ENCODE peak calls at places on chromosomes 3 and 15, in six cellular contexts. W is fibroblast of lung, M is adrenal gland, U is GM23338, I is thoracic aorta, A is pancreas. T is an unnamed sample. For H3K4me1, the result is how much of the 10 kb centered on the place peaks cover.

GRCh38 chr3:90091557-90091956 is 984.1 kb downstream of the EPHA3 start:
- DNase-seq in W (peak), M (peak), U (peak), I (no peak), A (no peak), T (no peak)

GRCh38 chr15:43942157-43942556 is 115.4 kb downstream of the WDR76 start:
- DNase-seq in W (no peak), M (no peak), U (no peak), I (no peak), A (no peak), T (no peak)

GRCh38 chr3:27960133-27960532 is 238.0 kb upstream of the EOMES start:
- DNase-seq in W (peak), M (no peak), U (no peak), I (no peak), A (no peak), T (no peak)

GRCh38 chr3:32276279-32276841 is 37.9 kb downstream of the CMTM8 start:
- DNase-seq in W (no peak), M (no peak), U (no peak), I (no peak), A (no peak), T (no peak)

GRCh38 chr3:170233532-170233931 is 11.3 kb downstream of the PRKCI start:
- DNase-seq in W (peak), M (no peak), U (no peak), I (no peak), A (no peak), T (no peak)

GRCh38 chr3:134313839-134314587 is 60.2 kb downstream of the AMOTL2 start:
- DNase-seq in W (peak), M (no peak), U (no peak), I (no peak), A (no peak), T (no peak)

GRCh38 chr15:51672100-51672731 is 9.1 kb upstream of the SCG3 start:
- DNase-seq in W (no peak), M (peak), U (peak), I (no peak), A (no peak), T (no peak)

GRCh38 chr15:77410701-77411613 is 8.9 kb downstream of the PEAK1 start:
- DNase-seq in W (no peak), M (no peak), U (no peak), I (no peak), A (no peak), T (no peak)

GRCh38 chr3:142863010-142863787 is 25.7 kb downstream of the PCOLCE2 start:
- DNase-seq in W (peak), M (no peak), U (peak), I (no peak), A (no peak), T (no peak)

GRCh38 chr15:65263313-65263712 is 23.4 kb downstream of the PARP16 start:
- DNase-seq in W (peak), M (no peak), U (no peak), I (no peak), A (no peak), T (no peak)

GRCh38 chr3:80688814-80689213 is 921.0 kb upstream of the ROBO1 start:
- DNase-seq in W (peak), M (peak), U (peak), I (no peak), A (no peak), T (no peak)

GRCh38 chr15:94272251-94272898 is 41.0 kb downstream of the MCTP2 start:
- DNase-seq in W (no peak), M (no peak), U (no peak), I (no peak), A (no peak), T (no peak)

GRCh38 chr3:185283374-185283935 is 29.6 kb upstream of the EHHADH start:
- DNase-seq in W (peak), M (no peak), U (no peak), I (no peak), A (no peak), T (no peak)

GRCh38 chr15:63426552-63426951 is 44.9 kb upstream of the CA12 start:
- DNase-seq in W (no peak), M (no peak), U (no peak), I (no peak), A (no peak), T (no peak)

GRCh38 chr3:71532639-71533395 is 50.7 kb downstream of the FOXP1 start:
- DNase-seq in W (peak), M (no peak), U (no peak), I (no peak), A (no peak), T (no peak)

GRCh38 chr3:141125351-141125750 is 74.2 kb downstream of the SPSB4 start:
- DNase-seq in W (no peak), M (no peak), U (no peak), I (no peak), A (no peak), T (no peak)

GRCh38 chr3:111810909-111811308 is 48.2 kb upstream of the PHLDB2 start:
- DNase-seq in W (peak), M (no peak), U (no peak), I (no peak), A (no peak), T (no peak)

GRCh38 chr3:56884387-56884786 is 82.6 kb upstream of the ARHGEF3 start:
- DNase-seq in W (peak), M (peak), U (peak), I (no peak), A (no peak), T (no peak)

GRCh38 chr3:177528306-177529070 is 331.2 kb upstream of the TBL1XR1 start:
- DNase-seq in W (peak), M (no peak), U (no peak), I (no peak), A (no peak), T (no peak)

GRCh38 chr15:31811641-31812040 is 218.7 kb upstream of the CHRNA7 start:
- DNase-seq in W (no peak), M (no peak), U (no peak), I (no peak), A (no peak), T (no peak)

GRCh38 chr3:178384302-178384939 is 151.8 kb upstream of the KCNMB2 start:
- DNase-seq in W (peak), M (no peak), U (no peak), I (no peak), A (no peak), T (no peak)

GRCh38 chr3:65126527-65127440 is 439.0 kb upstream of the ADAMTS9 start:
- DNase-seq in W (peak), M (no peak), U (no peak), I (no peak), A (no peak), T (no peak)

GRCh38 chr3:171396048-171396447 is 64.2 kb downstream of the TNIK start:
- DNase-seq in W (peak), M (no peak), U (no peak), I (no peak), A (no peak), T (no peak)

GRCh38 chr15:71790081-71790480 is 20.3 kb upstream of the NR2E3 start:
- DNase-seq in W (peak), M (no peak), U (no peak), I (no peak), A (peak), T (no peak)

GRCh38 chr3:115246621-115247020 is 99.5 kb upstream of the ZBTB20 start:
- DNase-seq in W (peak), M (no peak), U (no peak), I (no peak), A (no peak), T (no peak)

GRCh38 chr3:101890716-101891115 is 41.4 kb downstream of the NFKBIZ start:
- DNase-seq in W (peak), M (no peak), U (no peak), I (no peak), A (no peak), T (no peak)

GRCh38 chr3:46867550-46867898 is 4.3 kb upstream of the MYL3 start:
- DNase-seq in W (peak), M (peak), U (peak), I (no peak), A (peak), T (peak)

GRCh38 chr3:30658328-30659052 is 52.1 kb downstream of the TGFBR2 start:
- DNase-seq in W (peak), M (no peak), U (no peak), I (no peak), A (no peak), T (no peak)

DNA sequence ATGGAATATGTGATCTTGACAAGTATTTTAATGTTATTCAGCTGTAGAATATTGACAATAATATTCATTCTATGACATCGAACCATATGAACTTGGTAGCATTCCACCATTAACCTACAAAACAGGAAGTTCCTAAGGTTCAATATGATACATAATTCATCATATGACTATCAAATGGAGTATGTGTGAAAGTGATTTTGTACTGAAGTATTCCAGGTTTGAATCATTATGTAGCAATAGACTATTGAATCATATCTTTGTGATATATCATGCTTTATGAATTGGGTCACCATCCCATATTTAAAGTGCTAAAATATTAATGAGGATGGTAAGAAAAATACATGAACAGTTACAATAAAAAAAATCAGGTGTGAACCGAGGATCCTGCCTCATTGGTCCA is 95.1 kb downstream of the TP63 start:
- DNase-seq in W (peak), M (no peak), U (no peak), I (no peak), A (no peak), T (no peak)
- H3K4me1 ChIP-seq in W (under half), M (under half), U (under half), I (under half), A (under half), T (under half)

GRCh38 chr3:150344079-150344478 is 64.0 kb upstream of the TSC22D2 start:
- DNase-seq in W (no peak), M (no peak), U (no peak), I (no peak), A (no peak), T (no peak)

GRCh38 chr3:150349314-150350097 is 58.6 kb upstream of the TSC22D2 start:
- DNase-seq in W (peak), M (no peak), U (no peak), I (peak), A (no peak), T (no peak)

GRCh38 chr3:150348500-150348899 is 59.6 kb upstream of the TSC22D2 start:
- DNase-seq in W (peak), M (peak), U (no peak), I (no peak), A (no peak), T (peak)

GRCh38 chr3:150345021-150345538 is 63.0 kb upstream of the TSC22D2 start:
- DNase-seq in W (peak), M (no peak), U (peak), I (no peak), A (peak), T (no peak)

DNA sequence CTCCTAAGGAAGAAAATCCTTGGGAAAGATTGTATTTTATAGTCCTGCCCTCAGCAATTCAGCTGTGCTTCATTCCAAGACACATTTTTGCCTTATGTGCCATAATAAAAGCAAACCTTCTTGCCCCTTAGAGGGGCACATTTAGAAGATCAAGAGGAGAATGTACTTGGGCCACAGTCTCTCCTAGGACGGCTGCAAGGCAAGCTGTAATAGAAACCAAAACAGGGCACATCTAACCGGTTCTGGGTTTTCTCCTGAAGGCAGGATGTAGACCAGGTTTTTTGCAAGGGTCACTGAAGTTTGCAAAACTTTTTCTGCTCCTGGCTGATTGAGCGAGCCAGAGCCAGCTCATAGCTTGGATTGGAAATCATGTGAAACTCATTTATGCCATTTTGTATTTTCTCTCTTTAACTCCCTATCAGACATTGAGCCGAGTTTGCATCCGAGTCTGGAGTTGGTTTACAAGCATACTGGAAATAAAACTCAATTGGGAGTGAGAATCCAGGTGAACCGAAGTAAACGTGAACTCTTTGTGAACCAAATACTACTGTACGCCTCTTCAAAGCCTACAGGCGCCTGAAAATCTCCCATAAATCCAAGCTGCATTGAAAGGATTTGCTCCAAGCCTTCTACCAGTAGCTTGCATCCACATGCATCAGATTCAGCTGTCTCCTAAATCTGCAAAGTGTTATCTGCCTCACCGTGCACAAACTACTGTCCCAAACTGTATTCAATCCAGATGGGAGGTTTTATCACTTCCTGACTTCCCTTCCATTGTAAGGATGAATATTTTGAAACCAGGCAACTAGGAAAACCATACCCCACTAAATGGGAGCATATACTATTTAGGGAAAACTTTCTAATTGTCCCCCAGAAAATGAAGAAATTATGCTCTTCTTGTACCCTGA is 60.9 kb upstream of the TSC22D2 start:
- DNase-seq in W (peak), M (no peak), U (no peak), I (no peak), A (no peak), T (no peak)
- H3K27ac ChIP-seq in W (no peak), M (no peak), U (no peak), I (peak), A (no peak), T (peak)

DNA sequence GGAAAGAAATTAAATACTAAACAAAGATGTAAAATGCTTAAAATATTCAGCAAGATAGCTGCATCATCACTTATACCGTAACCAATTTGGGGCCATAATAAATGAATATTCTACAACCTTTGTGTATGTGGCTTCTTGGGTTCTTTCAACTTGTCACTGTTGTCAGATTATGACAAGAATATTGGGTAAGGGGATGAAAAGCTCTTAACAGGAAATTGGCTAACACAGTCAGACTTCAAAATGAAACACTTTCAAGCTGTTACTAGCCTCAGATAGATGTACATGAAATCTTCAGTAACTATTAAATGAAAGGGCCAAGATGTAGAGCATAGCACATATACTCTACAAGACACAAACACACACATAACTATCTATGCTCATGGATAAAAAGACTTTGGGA is 38.7 kb upstream of the ZNF385D start:
- DNase-seq in W (no peak), M (no peak), U (no peak), I (no peak), A (no peak), T (no peak)
- H3K4me1 ChIP-seq in W (under half), M (under half), U (under half), I (half or more), A (under half), T (under half)

GRCh38 chr15:100900136-100900894 is 18.8 kb upstream of the LRRK1 start:
- DNase-seq in W (no peak), M (no peak), U (no peak), I (no peak), A (peak), T (peak)
- H3K27ac ChIP-seq in W (no peak), M (no peak), U (no peak), I (no peak), A (no peak), T (no peak)